ENCODE peak calls at places on chromosomes 1 and 21, in five cellular contexts. O, Z, Y, T and G are unnamed samples.

GRCh38 chr1:16430598-16430997 is 6.6 kb downstream of the SPATA21 start:
- DNase-seq in O (no peak), T (peak; percentile 81), Z (no peak), Y (no peak), G (no peak)

GRCh38 chr1:178282949-178283367 is 189.1 kb downstream of the RASAL2 start:
- DNase-seq in O (no peak), T (no peak), Z (peak; percentile 25), Y (no peak), G (no peak)

GRCh38 chr1:207981976-207982375 is 71.1 kb upstream of the CD34 start:
- DNase-seq in T (peak; percentile 73), Z (peak; percentile 13), O (peak; percentile 52), Y (no peak), G (peak; percentile 35)

GRCh38 chr21:42421018-42421793 is 17.5 kb downstream of the UBASH3A start:
- DNase-seq in O (no peak), Y (no peak), Z (no peak), T (no peak), G (no peak)

GRCh38 chr1:228289996-228290881 is 82.4 kb downstream of the OBSCN start:
- DNase-seq in T (peak; percentile 84), O (no peak), Z (no peak), Y (no peak), G (no peak)

GRCh38 chr1:59522925-59523505 is 226.1 kb downstream of the FGGY start:
- DNase-seq in T (no peak), Y (no peak), O (no peak), Z (peak; percentile 93), G (no peak)

GRCh38 chr1:43786975-43787374 is 79.6 kb downstream of the ST3GAL3 start:
- DNase-seq in Y (no peak), Z (peak; percentile 64), O (no peak), T (no peak), G (no peak)

GRCh38 chr1:8661185-8662110 is 156.0 kb downstream of the RERE start:
- DNase-seq in O (no peak), Y (no peak), Z (no peak), T (peak; percentile 30), G (no peak)

GRCh38 chr21:17925900-17926299 is 106.7 kb upstream of the C21orf91 start:
- DNase-seq in Y (no peak), T (no peak), Z (peak; percentile 20), O (no peak), G (no peak)

GRCh38 chr1:69513621-69514020 is 54.1 kb upstream of the LRRC7 start:
- DNase-seq in O (no peak), Z (no peak), T (no peak), Y (no peak), G (no peak)

GRCh38 chr1:188642585-188643168 is 1813.9 kb downstream of the PLA2G4A start:
- DNase-seq in O (no peak), Z (no peak), T (no peak), Y (no peak), G (no peak)

GRCh38 chr1:229860926-229861325 is 206.1 kb upstream of the GALNT2 start:
- DNase-seq in Y (no peak), Z (no peak), T (no peak), O (no peak), G (no peak)

GRCh38 chr1:247077768-247078314 is 770 bp downstream of the ZNF670 start:
- DNase-seq in O (no peak), Y (no peak), Z (peak; percentile 20), T (peak; percentile 17), G (no peak)

GRCh38 chr1:14067036-14067435 is 367.0 kb downstream of the PRDM2 start:
- DNase-seq in Y (no peak), T (no peak), O (no peak), Z (no peak), G (no peak)

GRCh38 chr1:218259800-218260199 is 25.3 kb upstream of the RRP15 start:
- DNase-seq in Z (peak; percentile 7), T (peak; percentile 69), Y (no peak), O (no peak), G (no peak)

GRCh38 chr1:66758247-66758755 is 6.0 kb downstream of the DYNLT5 start:
- DNase-seq in O (no peak), Y (no peak), T (peak; percentile 80), Z (no peak), G (no peak)

GRCh38 chr21:45192332-45192731 is 95.4 kb downstream of the POFUT2 start:
- DNase-seq in Y (no peak), O (no peak), Z (no peak), T (no peak), G (no peak)

GRCh38 chr21:41610042-41610839 is 102.3 kb upstream of the TMPRSS2 start:
- DNase-seq in O (peak; percentile 78), T (peak; percentile 74), Y (no peak), Z (peak; percentile 60), G (peak; percentile 42)

GRCh38 chr21:31117046-31117916 is 79.0 kb upstream of the KRTAP19-8 start:
- DNase-seq in O (no peak), Z (no peak), T (no peak), Y (no peak), G (no peak)

GRCh38 chr21:18164933-18165332 is 79.7 kb upstream of the CHODL start:
- DNase-seq in Y (no peak), T (no peak), O (no peak), Z (no peak), G (no peak)

GRCh38 chr21:16838330-16838729 is 674.5 kb upstream of the CXADR start:
- DNase-seq in Y (no peak), T (no peak), Z (no peak), O (no peak), G (no peak)

GRCh38 chr1:56824956-56825355 is 5.8 kb upstream of the FYB2 start:
- DNase-seq in T (no peak), Z (no peak), O (no peak), Y (no peak), G (no peak)

GRCh38 chr1:201414051-201414738 is 7.3 kb downstream of the TNNI1 start:
- DNase-seq in Z (no peak), T (no peak), Y (no peak), O (no peak), G (no peak)

GRCh38 chr1:116323419-116323987 is 49.5 kb upstream of the ATP1A1 start:
- DNase-seq in Y (no peak), Z (no peak), O (no peak), T (no peak), G (no peak)

GRCh38 chr1:116321766-116322175 is 51.3 kb upstream of the ATP1A1 start:
- DNase-seq in T (peak; percentile 58), Z (peak; percentile 43), Y (no peak), O (no peak), G (no peak)

GRCh38 chr1:116324411-116324810 is 48.6 kb upstream of the ATP1A1 start:
- DNase-seq in O (no peak), T (no peak), Y (no peak), Z (no peak), G (no peak)

GRCh38 chr1:116320846-116321245 is 52.2 kb upstream of the ATP1A1 start:
- DNase-seq in Y (no peak), Z (no peak), T (no peak), O (no peak), G (no peak)

GRCh38 chr1:116322752-116323405 is 50.2 kb upstream of the ATP1A1 start:
- DNase-seq in Y (no peak), O (no peak), Z (no peak), T (no peak), G (no peak)
- TF ChIP-seq POLR2AphosphoS5 in Y (no peak), O (no peak), Z (no peak), T (no peak), G (no peak)

DNA sequence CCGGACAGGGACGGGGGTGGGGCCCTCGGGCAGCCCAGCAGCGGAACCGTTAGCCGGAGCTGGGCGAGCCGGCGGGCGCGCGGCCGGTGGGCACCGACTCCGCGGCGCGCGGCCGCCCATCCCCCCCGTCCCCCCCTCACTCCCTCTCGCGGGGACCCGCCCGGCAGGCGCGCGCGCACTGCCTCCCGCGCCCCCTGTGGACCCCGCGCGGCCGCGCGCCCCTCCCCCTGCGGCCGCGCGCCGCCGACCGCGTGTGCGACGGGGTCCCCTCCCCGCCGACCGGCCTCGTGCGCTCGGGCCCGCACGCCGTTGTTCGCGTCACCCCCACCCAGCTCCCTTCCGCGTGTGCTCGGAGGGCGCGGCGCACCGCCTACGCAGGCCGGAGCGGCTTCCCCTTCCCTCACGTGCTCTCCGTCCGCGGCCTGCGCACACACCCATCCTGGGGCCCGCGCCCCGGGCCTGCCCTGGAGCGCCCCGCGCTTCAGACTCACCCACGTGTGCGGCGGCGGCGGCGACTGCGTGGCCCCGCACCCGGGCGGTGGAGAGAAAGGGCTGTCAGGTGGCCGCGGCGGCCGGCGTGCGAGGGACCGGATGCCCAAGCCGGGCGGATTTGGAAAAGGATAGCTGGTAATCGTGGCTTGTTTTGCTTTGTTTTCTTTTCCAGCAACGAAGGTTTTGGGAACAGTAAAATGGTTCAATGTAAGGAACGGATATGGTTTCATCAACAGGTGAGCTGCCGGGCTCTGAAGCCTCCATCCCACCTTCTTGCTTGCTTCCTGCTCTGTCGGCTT is 716 bp downstream of the YBX1 start:
- DNase-seq in T (peak; percentile 90), O (peak; percentile 55), Z (peak; percentile 31), Y (peak; percentile 56), G (peak; percentile 59)
- TF ChIP-seq POLR2A in T (peak; percentile 65), O (peak; percentile 50), Z (peak; percentile 37), Y (peak; percentile 83), G (peak; percentile 69)

GRCh38 chr1:91682882-91683597 is 182.4 kb downstream of the CDC7 start:
- DNase-seq in T (no peak), Y (no peak), O (no peak), Z (no peak), G (no peak)

GRCh38 chr1:91683598-91683951 is 182.9 kb downstream of the CDC7 start:
- DNase-seq in Z (no peak), T (no peak), Y (no peak), O (no peak), G (no peak)

GRCh38 chr1:91685994-91686393 is 185.3 kb downstream of the CDC7 start:
- DNase-seq in Y (no peak), T (no peak), O (no peak), Z (no peak), G (no peak)

GRCh38 chr1:91687452-91687851 is 186.8 kb downstream of the CDC7 start:
- DNase-seq in Y (no peak), O (no peak), Z (no peak), T (no peak), G (no peak)

DNA sequence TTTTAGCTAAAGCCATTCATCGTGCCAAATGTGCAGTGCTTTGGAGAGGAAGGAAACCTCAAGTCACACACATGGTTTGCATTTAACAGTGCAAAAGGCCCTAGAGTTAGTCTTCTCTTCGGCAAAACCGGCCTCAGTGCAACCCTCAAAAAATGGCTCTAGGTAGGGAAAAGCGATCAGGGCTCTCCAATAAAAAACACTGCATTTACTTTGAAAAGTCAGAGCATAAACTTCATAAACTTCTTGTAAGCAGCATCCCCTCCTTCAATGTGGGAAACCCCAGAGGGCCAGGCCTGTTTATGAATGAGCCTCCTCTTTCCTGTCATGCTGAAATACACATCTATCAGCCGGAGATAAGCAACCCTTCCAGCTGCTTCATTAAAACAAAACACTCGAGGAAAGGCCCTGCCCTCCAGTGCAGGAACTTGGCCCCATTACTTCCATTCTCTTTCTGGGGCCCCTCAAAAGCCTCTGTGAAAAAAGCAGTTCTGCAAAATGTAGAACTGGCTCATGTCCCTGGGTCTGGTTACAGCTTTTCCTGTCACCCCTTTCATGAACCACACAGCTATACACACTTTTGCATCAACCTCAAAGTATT is 184.0 kb downstream of the CDC7 start:
- DNase-seq in Z (no peak), T (peak; percentile 18), Y (no peak), O (no peak), G (no peak)
- TF ChIP-seq TAF1 in Z (no peak), T (no peak), Y (no peak), O (no peak), G (no peak)

DNA sequence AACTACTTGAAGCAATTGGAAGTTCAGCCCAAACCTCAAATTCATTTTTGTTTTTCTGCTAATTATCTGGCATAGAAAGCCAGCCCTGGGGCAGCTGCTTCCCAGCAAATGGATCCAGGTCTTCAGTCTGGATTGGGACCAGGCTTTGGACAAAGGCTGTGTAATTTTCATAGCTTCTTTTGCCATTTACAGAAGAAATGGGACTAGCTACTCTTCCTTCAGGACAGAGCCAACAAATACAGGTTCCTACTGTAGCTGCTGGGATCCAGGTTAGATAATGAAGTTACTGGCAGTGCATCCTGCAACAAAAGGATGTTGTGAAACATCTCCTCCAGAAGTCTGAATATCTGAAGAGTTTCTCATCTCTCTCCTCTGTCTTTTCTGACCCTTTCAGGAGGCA is 171.5 kb upstream of the CAMK1G start:
- DNase-seq in Y (no peak), T (no peak), O (no peak), Z (no peak), G (no peak)
- TF ChIP-seq POLR2AphosphoS5 in Y (no peak), T (no peak), O (no peak), Z (no peak), G (no peak)